ENCODE peak calls at places on chromosomes 13 and 19, in six cellular contexts. G is tibial nerve; L is Peyer's patch; D is mesendoderm; I is CD8-positive, alpha-beta memory T cell; F is endothelial cell of umbilical vein. E is an unnamed sample. For H3K4me1, the result is how much of the 10 kb centered on the place peaks cover.

GRCh38 chr13:97308735-97309429 is 86.7 kb downstream of the MBNL2 start:
- DNase-seq in G (no peak), L (no peak), D (no peak), I (no peak), F (no peak), E (no peak)

GRCh38 chr19:52961981-52962380 is 700 bp downstream of the ZNF816 start:
- DNase-seq in G (no peak), L (no peak), D (no peak), I (no peak), F (no peak), E (no peak)

GRCh38 chr19:6837525-6837924 is 49.9 kb upstream of the ADGRE1 start:
- DNase-seq in G (no peak), L (no peak), D (no peak), I (no peak), F (no peak), E (no peak)

GRCh38 chr13:109794095-109794494 is 7.7 kb upstream of the IRS2 start:
- DNase-seq in G (no peak), L (no peak), D (peak), I (no peak), F (no peak), E (no peak)

GRCh38 chr19:44278181-44278690 is 18.6 kb downstream of the ZNF233 start:
- DNase-seq in G (no peak), L (no peak), D (no peak), I (no peak), F (no peak), E (no peak)

GRCh38 chr13:111505175-111505777 is 184.8 kb downstream of the TEX29 start:
- DNase-seq in G (no peak), L (no peak), D (peak), I (no peak), F (no peak), E (no peak)

GRCh38 chr13:54226866-54227265 is 1198.3 kb downstream of the OLFM4 start:
- DNase-seq in G (no peak), L (no peak), D (peak), I (no peak), F (no peak), E (no peak)

GRCh38 chr19:18590273-18591272 is 2.0 kb downstream of the REX1BD start:
- DNase-seq in G (peak), L (peak), D (peak), I (no peak), F (no peak), E (no peak)

GRCh38 chr13:63167699-63168337 is 1752.2 kb upstream of the PCDH20 start:
- DNase-seq in G (no peak), L (no peak), D (peak), I (no peak), F (no peak), E (no peak)

GRCh38 chr13:62321895-62322294 is 906.2 kb upstream of the PCDH20 start:
- DNase-seq in G (no peak), L (no peak), D (no peak), I (no peak), F (no peak), E (no peak)

GRCh38 chr13:97879646-97880297 is 73.7 kb upstream of the IPO5 start:
- DNase-seq in G (no peak), L (no peak), D (peak), I (no peak), F (peak), E (no peak)

GRCh38 chr19:8120636-8121480 is 28.5 kb downstream of the FBN3 start:
- DNase-seq in G (no peak), L (no peak), D (peak), I (no peak), F (no peak), E (no peak)

GRCh38 chr19:7542556-7543348 is 7.2 kb downstream of the PNPLA6 start:
- DNase-seq in G (no peak), L (no peak), D (no peak), I (no peak), F (no peak), E (no peak)

GRCh38 chr19:6233051-6233826 is 46.5 kb downstream of the MLLT1 start:
- DNase-seq in G (no peak), L (no peak), D (no peak), I (no peak), F (peak), E (no peak)

GRCh38 chr19:21697698-21698097 is 69.7 kb downstream of the ZNF100 start:
- DNase-seq in G (no peak), L (no peak), D (peak), I (no peak), F (no peak), E (no peak)

GRCh38 chr19:39199025-39199424 is 2.3 kb downstream of the NCCRP1 start:
- DNase-seq in G (no peak), L (no peak), D (no peak), I (no peak), F (peak), E (no peak)

GRCh38 chr19:14432817-14433453 is at the start of gene PKN1:
- DNase-seq in G (no peak), L (peak), D (peak), I (no peak), F (peak), E (peak)

GRCh38 chr13:114101325-114101821 is 31.1 kb downstream of the RASA3 start:
- DNase-seq in G (no peak), L (peak), D (no peak), I (no peak), F (no peak), E (no peak)

GRCh38 chr13:93420887-93421286 is 194.3 kb downstream of the GPC6 start:
- DNase-seq in G (no peak), L (no peak), D (no peak), I (no peak), F (no peak), E (no peak)

GRCh38 chr13:34420975-34421719 is 520.9 kb upstream of the NBEA start:
- DNase-seq in G (no peak), L (no peak), D (no peak), I (no peak), F (no peak), E (no peak)

GRCh38 chr19:49408816-49409440 is 14.3 kb downstream of the PTH2 start:
- DNase-seq in G (no peak), L (no peak), D (no peak), I (no peak), F (no peak), E (no peak)

GRCh38 chr19:42178791-42179500 is 38.5 kb downstream of the DEDD2 start:
- DNase-seq in G (no peak), L (no peak), D (peak), I (no peak), F (no peak), E (no peak)

GRCh38 chr19:49387936-49388372 is at the start of gene KASH5:
- DNase-seq in G (peak), L (peak), D (no peak), I (peak), F (peak), E (peak)

GRCh38 chr13:110756268-110756667 is 42.8 kb downstream of the ING1 start:
- DNase-seq in G (no peak), L (no peak), D (peak), I (no peak), F (peak), E (no peak)

GRCh38 chr19:19105365-19106060 is 32.8 kb downstream of the TMEM161A start:
- DNase-seq in G (peak), L (peak), D (peak), I (no peak), F (peak), E (peak)

GRCh38 chr19:51375504-51376221 is 3.2 kb upstream of the NKG7 start:
- DNase-seq in G (no peak), L (no peak), D (no peak), I (peak), F (no peak), E (no peak)

GRCh38 chr13:93951153-93951552 is 528.3 kb downstream of the DCT start:
- DNase-seq in G (no peak), L (no peak), D (peak), I (no peak), F (no peak), E (no peak)

GRCh38 chr13:45341799-45342584 is 1.0 kb upstream of the TPT1 start:
- DNase-seq in G (peak), L (peak), D (no peak), I (no peak), F (no peak), E (no peak)

GRCh38 chr13:44903596-44903995 is 85.7 kb downstream of the NUFIP1 start:
- DNase-seq in G (peak), L (peak), D (peak), I (no peak), F (no peak), E (no peak)

GRCh38 chr19:55067869-55068268 is 4.9 kb upstream of the RDH13 start:
- DNase-seq in G (no peak), L (no peak), D (no peak), I (no peak), F (no peak), E (no peak)

GRCh38 chr13:40366119-40366518 is 300.3 kb downstream of the FOXO1 start:
- DNase-seq in G (no peak), L (no peak), D (no peak), I (no peak), F (no peak), E (no peak)

GRCh38 chr19:40193587-40193849 is 2.3 kb downstream of the MAP3K10 start:
- DNase-seq in G (no peak), L (no peak), D (no peak), I (no peak), F (no peak), E (no peak)

GRCh38 chr13:91184244-91184926 is 163.1 kb upstream of the MIR17HG start:
- DNase-seq in G (no peak), L (no peak), D (no peak), I (no peak), F (no peak), E (no peak)

GRCh38 chr19:32924200-32924599 is 47.6 kb downstream of the CEP89 start:
- DNase-seq in G (no peak), L (no peak), D (no peak), I (no peak), F (no peak), E (no peak)

GRCh38 chr19:48419158-48419920 is 25.9 kb downstream of the GRIN2D start:
- DNase-seq in G (no peak), L (peak), D (peak), I (peak), F (peak), E (peak)

GRCh38 chr19:16587031-16588023 is 15.1 kb upstream of the SLC35E1 start:
- DNase-seq in G (peak), L (peak), D (peak), I (peak), F (no peak), E (peak)

GRCh38 chr19:16585808-16586476 is 13.7 kb upstream of the SLC35E1 start:
- DNase-seq in G (no peak), L (peak), D (no peak), I (no peak), F (no peak), E (no peak)

GRCh38 chr19:16588089-16588823 is 16.0 kb upstream of the SLC35E1 start:
- DNase-seq in G (no peak), L (peak), D (no peak), I (peak), F (peak), E (peak)

GRCh38 chr19:16584825-16585801 is 12.9 kb upstream of the SLC35E1 start:
- DNase-seq in G (no peak), L (no peak), D (no peak), I (no peak), F (no peak), E (no peak)

DNA sequence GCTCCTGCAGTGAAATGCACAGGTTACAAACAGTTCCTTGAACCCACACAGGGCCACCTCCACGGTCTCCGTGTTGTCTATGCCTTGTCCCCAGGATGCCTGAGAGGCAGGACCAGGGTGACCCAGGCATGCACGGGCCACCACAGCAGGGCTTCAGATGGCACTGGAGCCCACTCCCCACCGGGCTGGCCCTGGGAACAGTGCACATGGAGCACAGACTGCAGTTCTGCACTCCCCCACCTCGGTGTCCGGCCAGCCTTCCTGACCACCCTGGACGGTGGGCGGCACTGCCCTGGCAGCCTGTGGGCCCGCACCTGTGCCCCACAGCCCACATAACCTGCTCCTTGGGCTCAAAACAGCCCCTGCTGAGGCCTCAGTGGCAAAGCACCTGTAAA is 14.3 kb upstream of the SLC35E1 start:
- DNase-seq in G (no peak), L (no peak), D (no peak), I (no peak), F (no peak), E (no peak)
- H3K4me3 ChIP-seq in G (no peak), L (peak), D (no peak), I (no peak), F (no peak), E (peak)

GRCh38 chr13:108155185-108156106 is 59.9 kb downstream of the LIG4 start:
- DNase-seq in G (peak), L (peak), D (peak), I (peak), F (peak), E (peak)

GRCh38 chr13:108154421-108154858 is 60.9 kb downstream of the LIG4 start:
- DNase-seq in G (no peak), L (peak), D (peak), I (no peak), F (no peak), E (no peak)

GRCh38 chr13:108156749-108157148 is 58.6 kb downstream of the LIG4 start:
- DNase-seq in G (no peak), L (no peak), D (no peak), I (no peak), F (no peak), E (no peak)

DNA sequence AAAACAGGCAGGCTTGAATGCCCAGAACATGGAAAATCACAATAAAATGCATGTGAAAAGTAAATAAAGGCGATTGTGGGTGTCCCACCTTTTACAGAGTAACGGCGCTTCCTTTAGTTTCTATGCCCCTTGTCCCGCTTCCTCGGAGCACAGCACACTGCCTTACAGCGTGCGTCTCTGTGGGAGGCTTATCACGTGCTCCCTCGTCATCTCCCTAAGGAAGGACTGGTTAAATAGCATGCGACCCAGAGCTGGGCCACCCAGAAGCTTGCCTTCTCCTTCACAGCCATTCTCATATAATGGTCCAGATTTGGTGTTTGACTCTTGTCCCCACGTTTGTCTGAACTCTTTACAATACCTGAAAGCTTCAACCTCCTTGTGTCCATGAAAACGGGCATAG is 56.6 kb downstream of the LIG4 start:
- DNase-seq in G (no peak), L (no peak), D (no peak), I (no peak), F (no peak), E (no peak)
- H3K4me1 ChIP-seq in G (under half), L (under half), D (under half), I (under half), F (under half), E (under half)

GRCh38 chr19:31350693-31351211 is 1.5 kb upstream of the TSHZ3 start:
- DNase-seq in G (no peak), L (no peak), D (peak), I (no peak), F (no peak), E (peak)
- H3K4me3 ChIP-seq in G (peak), L (peak), D (peak), I (peak), F (peak), E (peak)

GRCh38 chr19:23404676-23405075 is 9.4 kb upstream of the ZNF91 start:
- DNase-seq in G (no peak), L (no peak), D (no peak), I (no peak), F (no peak), E (no peak)
- H3K4me1 ChIP-seq in G (under half), L (under half), D (under half), I (under half), F (under half), E (under half)

GRCh38 chr19:10010939-10011338 is 635 bp upstream of the COL5A3 start:
- DNase-seq in G (no peak), L (no peak), D (no peak), I (no peak), F (no peak), E (no peak)
- H3K4me3 ChIP-seq in G (peak), L (no peak), D (no peak), I (no peak), F (no peak), E (no peak)

GRCh38 chr13:51422484-51422883 is 30.4 kb downstream of the INTS6 start:
- DNase-seq in G (no peak), L (no peak), D (no peak), I (no peak), F (no peak), E (no peak)

GRCh38 chr13:51417716-51418115 is 35.1 kb downstream of the INTS6 start:
- DNase-seq in G (no peak), L (no peak), D (no peak), I (no peak), F (no peak), E (no peak)

GRCh38 chr13:51419015-51419636 is 33.7 kb downstream of the INTS6 start:
- DNase-seq in G (no peak), L (no peak), D (no peak), I (no peak), F (no peak), E (no peak)

GRCh38 chr13:51423766-51424165 is 29.1 kb downstream of the INTS6 start:
- DNase-seq in G (no peak), L (no peak), D (no peak), I (no peak), F (no peak), E (no peak)

DNA sequence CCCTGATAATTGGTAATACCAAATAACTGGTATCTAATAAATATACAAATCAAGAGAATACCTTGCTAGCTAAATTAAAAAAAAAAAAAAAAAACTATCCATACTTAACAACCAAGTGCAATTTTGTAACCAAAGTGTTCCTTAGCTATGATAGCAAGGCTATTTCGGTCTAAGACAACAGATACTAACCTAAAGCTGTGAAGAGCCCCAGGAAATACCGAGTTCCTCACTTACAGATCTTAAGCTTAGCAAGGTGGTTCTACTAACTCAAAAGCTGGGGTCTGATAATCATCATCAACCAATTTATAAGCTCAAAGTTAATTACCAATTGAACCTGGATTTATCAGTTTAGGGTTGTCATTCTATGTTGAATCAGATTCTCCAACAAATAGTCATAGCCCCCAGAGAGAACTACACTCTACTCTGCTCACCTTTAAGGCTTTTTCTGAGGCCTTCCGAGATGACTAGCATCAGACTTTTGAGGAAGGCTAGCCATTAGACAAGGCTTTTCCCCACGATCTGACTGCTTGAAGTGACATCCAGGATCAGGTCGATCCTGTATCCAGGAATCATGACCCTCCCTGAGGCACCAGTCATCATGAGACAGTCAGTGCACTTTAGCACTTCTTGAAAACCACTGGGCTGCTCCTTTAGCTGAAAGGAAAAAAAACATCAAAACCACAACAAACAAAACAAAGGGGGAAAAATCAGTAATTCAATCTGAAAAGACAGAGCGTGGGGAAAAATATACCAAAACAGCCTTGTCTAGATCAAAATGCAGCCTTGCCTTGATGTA is 32.0 kb downstream of the INTS6 start:
- DNase-seq in G (no peak), L (no peak), D (peak), I (no peak), F (no peak), E (no peak)
- H3K4me1 ChIP-seq in G (under half), L (under half), D (under half), I (under half), F (under half), E (half or more)